ENCODE peak calls at places on chromosome 20, in six cellular contexts. One of them, this sample, is unnamed. For H3K4me1, the result is how much of the 10 kb centered on the place peaks cover.

GRCh38 chr20:10524643-10525042 is 89.5 kb downstream of the SLX4IP start:
- DNase-seq in IMR-90: no peak
- DNase-seq in psoas muscle: no peak
- DNase-seq in Peyer's patch: no peak
- DNase-seq in lower lobe of right lung: no peak
- DNase-seq in PC-3: peak
- DNase-seq in this sample: no peak

GRCh38 chr20:3277686-3278465 is 38.9 kb upstream of the SLC4A11 start:
- DNase-seq in lower lobe of right lung: no peak
- DNase-seq in Peyer's patch: no peak
- DNase-seq in PC-3: no peak
- DNase-seq in psoas muscle: no peak
- DNase-seq in IMR-90: no peak
- DNase-seq in this sample: no peak

GRCh38 chr20:61424628-61425420 is 172.8 kb downstream of the CDH4 start:
- DNase-seq in IMR-90: no peak
- DNase-seq in lower lobe of right lung: no peak
- DNase-seq in psoas muscle: no peak
- DNase-seq in PC-3: no peak
- DNase-seq in Peyer's patch: no peak
- DNase-seq in this sample: no peak

GRCh38 chr20:52552181-52552872 is 360.7 kb upstream of the ZFP64 start:
- DNase-seq in psoas muscle: no peak
- DNase-seq in Peyer's patch: no peak
- DNase-seq in lower lobe of right lung: no peak
- DNase-seq in PC-3: peak
- DNase-seq in IMR-90: peak
- DNase-seq in this sample: no peak

GRCh38 chr20:25511183-25511582 is 74.1 kb downstream of the NINL start:
- DNase-seq in psoas muscle: no peak
- DNase-seq in IMR-90: no peak
- DNase-seq in lower lobe of right lung: no peak
- DNase-seq in Peyer's patch: no peak
- DNase-seq in PC-3: no peak
- DNase-seq in this sample: no peak

GRCh38 chr20:11214281-11214680 is 540.5 kb upstream of the JAG1 start:
- DNase-seq in IMR-90: no peak
- DNase-seq in PC-3: no peak
- DNase-seq in lower lobe of right lung: no peak
- DNase-seq in Peyer's patch: no peak
- DNase-seq in psoas muscle: no peak
- DNase-seq in this sample: no peak

GRCh38 chr20:23217023-23217422 is 130.9 kb upstream of the CD93 start:
- DNase-seq in PC-3: no peak
- DNase-seq in IMR-90: no peak
- DNase-seq in psoas muscle: no peak
- DNase-seq in Peyer's patch: no peak
- DNase-seq in lower lobe of right lung: no peak
- DNase-seq in this sample: no peak

GRCh38 chr20:22499475-22500174 is 84.7 kb downstream of the FOXA2 start:
- DNase-seq in Peyer's patch: no peak
- DNase-seq in PC-3: no peak
- DNase-seq in IMR-90: no peak
- DNase-seq in lower lobe of right lung: no peak
- DNase-seq in psoas muscle: no peak
- DNase-seq in this sample: no peak

GRCh38 chr20:51374961-51375360 is 167.6 kb downstream of the NFATC2 start:
- DNase-seq in Peyer's patch: no peak
- DNase-seq in psoas muscle: no peak
- DNase-seq in IMR-90: no peak
- DNase-seq in PC-3: no peak
- DNase-seq in lower lobe of right lung: no peak
- DNase-seq in this sample: no peak

GRCh38 chr20:36149469-36149868 is 5.1 kb upstream of the EPB41L1 start:
- DNase-seq in psoas muscle: peak
- DNase-seq in lower lobe of right lung: no peak
- DNase-seq in Peyer's patch: no peak
- DNase-seq in IMR-90: no peak
- DNase-seq in PC-3: no peak
- DNase-seq in this sample: peak

GRCh38 chr20:19964289-19965263 is 52.6 kb upstream of the NAA20 start:
- DNase-seq in lower lobe of right lung: peak
- DNase-seq in PC-3: peak
- DNase-seq in Peyer's patch: peak
- DNase-seq in IMR-90: peak
- DNase-seq in psoas muscle: peak
- DNase-seq in this sample: peak

GRCh38 chr20:51695574-51696303 is 72.5 kb downstream of the ATP9A start:
- DNase-seq in psoas muscle: no peak
- DNase-seq in PC-3: peak
- DNase-seq in IMR-90: peak
- DNase-seq in Peyer's patch: no peak
- DNase-seq in lower lobe of right lung: no peak
- DNase-seq in this sample: no peak

GRCh38 chr20:3210346-3210745 is 1.0 kb downstream of the ITPA start:
- DNase-seq in IMR-90: no peak
- DNase-seq in psoas muscle: no peak
- DNase-seq in lower lobe of right lung: no peak
- DNase-seq in PC-3: no peak
- DNase-seq in Peyer's patch: no peak
- DNase-seq in this sample: no peak

GRCh38 chr20:23163562-23163961 is 77.4 kb upstream of the CD93 start:
- DNase-seq in psoas muscle: no peak
- DNase-seq in IMR-90: no peak
- DNase-seq in PC-3: no peak
- DNase-seq in Peyer's patch: no peak
- DNase-seq in lower lobe of right lung: no peak
- DNase-seq in this sample: peak

GRCh38 chr20:8218861-8219260 is 86.8 kb downstream of the PLCB1 start:
- DNase-seq in Peyer's patch: no peak
- DNase-seq in PC-3: peak
- DNase-seq in lower lobe of right lung: no peak
- DNase-seq in IMR-90: peak
- DNase-seq in psoas muscle: no peak
- DNase-seq in this sample: no peak

GRCh38 chr20:1671891-1672669 is 14.5 kb upstream of the SIRPG start:
- DNase-seq in lower lobe of right lung: no peak
- DNase-seq in psoas muscle: no peak
- DNase-seq in Peyer's patch: no peak
- DNase-seq in IMR-90: no peak
- DNase-seq in PC-3: no peak
- DNase-seq in this sample: no peak

GRCh38 chr20:52105573-52106422 is 85.8 kb downstream of the ZFP64 start:
- DNase-seq in lower lobe of right lung: no peak
- DNase-seq in psoas muscle: no peak
- DNase-seq in IMR-90: peak
- DNase-seq in Peyer's patch: no peak
- DNase-seq in PC-3: peak
- DNase-seq in this sample: no peak

GRCh38 chr20:48722737-48723191 is 105.0 kb downstream of the PREX1 start:
- DNase-seq in lower lobe of right lung: no peak
- DNase-seq in IMR-90: no peak
- DNase-seq in psoas muscle: no peak
- DNase-seq in Peyer's patch: peak
- DNase-seq in PC-3: peak
- DNase-seq in this sample: no peak

GRCh38 chr20:33148040-33148439 is 19.9 kb upstream of the BPIFA2 start:
- DNase-seq in Peyer's patch: no peak
- DNase-seq in psoas muscle: no peak
- DNase-seq in lower lobe of right lung: no peak
- DNase-seq in IMR-90: no peak
- DNase-seq in PC-3: no peak
- DNase-seq in this sample: no peak

GRCh38 chr20:58893355-58894151 is 41.0 kb downstream of the GNAS start:
- DNase-seq in Peyer's patch: no peak
- DNase-seq in IMR-90: peak
- DNase-seq in lower lobe of right lung: no peak
- DNase-seq in PC-3: no peak
- DNase-seq in psoas muscle: no peak
- DNase-seq in this sample: no peak

GRCh38 chr20:15333170-15333569 is 995.8 kb upstream of the FLRT3 start:
- DNase-seq in psoas muscle: no peak
- DNase-seq in Peyer's patch: no peak
- DNase-seq in lower lobe of right lung: no peak
- DNase-seq in PC-3: no peak
- DNase-seq in IMR-90: no peak
- DNase-seq in this sample: no peak

GRCh38 chr20:2206957-2207769 is 88.6 kb upstream of the TGM3 start:
- DNase-seq in psoas muscle: peak
- DNase-seq in lower lobe of right lung: peak
- DNase-seq in Peyer's patch: peak
- DNase-seq in IMR-90: peak
- DNase-seq in PC-3: peak
- DNase-seq in this sample: peak

GRCh38 chr20:58389968-58390658 is 1.1 kb downstream of the VAPB start:
- DNase-seq in PC-3: no peak
- DNase-seq in lower lobe of right lung: no peak
- DNase-seq in IMR-90: no peak
- DNase-seq in psoas muscle: no peak
- DNase-seq in Peyer's patch: no peak
- DNase-seq in this sample: no peak

GRCh38 chr20:50579511-50579910 is 69.3 kb downstream of the PTPN1 start:
- DNase-seq in IMR-90: no peak
- DNase-seq in PC-3: no peak
- DNase-seq in Peyer's patch: no peak
- DNase-seq in psoas muscle: no peak
- DNase-seq in lower lobe of right lung: peak
- DNase-seq in this sample: no peak

GRCh38 chr20:48006036-48006833 is 221.0 kb upstream of the SULF2 start:
- DNase-seq in lower lobe of right lung: no peak
- DNase-seq in psoas muscle: no peak
- DNase-seq in Peyer's patch: peak
- DNase-seq in PC-3: peak
- DNase-seq in IMR-90: no peak
- DNase-seq in this sample: no peak

GRCh38 chr20:14412102-14412501 is 74.7 kb upstream of the FLRT3 start:
- DNase-seq in Peyer's patch: no peak
- DNase-seq in PC-3: no peak
- DNase-seq in lower lobe of right lung: no peak
- DNase-seq in psoas muscle: no peak
- DNase-seq in IMR-90: no peak
- DNase-seq in this sample: no peak

GRCh38 chr20:58778774-58779173 is 71.9 kb downstream of the GNAS-AS1 start:
- DNase-seq in psoas muscle: no peak
- DNase-seq in PC-3: no peak
- DNase-seq in IMR-90: no peak
- DNase-seq in lower lobe of right lung: no peak
- DNase-seq in Peyer's patch: no peak
- DNase-seq in this sample: no peak

GRCh38 chr20:63278661-63279060 is 6.0 kb downstream of the ARFGAP1 start:
- DNase-seq in IMR-90: no peak
- DNase-seq in PC-3: no peak
- DNase-seq in Peyer's patch: no peak
- DNase-seq in psoas muscle: no peak
- DNase-seq in lower lobe of right lung: no peak
- DNase-seq in this sample: no peak
- H3K4me1 ChIP-seq in IMR-90: under half
- H3K4me1 ChIP-seq in PC-3: under half
- H3K4me1 ChIP-seq in Peyer's patch: under half
- H3K4me1 ChIP-seq in psoas muscle: under half
- H3K4me1 ChIP-seq in lower lobe of right lung: under half
- H3K4me1 ChIP-seq in this sample: under half

DNA sequence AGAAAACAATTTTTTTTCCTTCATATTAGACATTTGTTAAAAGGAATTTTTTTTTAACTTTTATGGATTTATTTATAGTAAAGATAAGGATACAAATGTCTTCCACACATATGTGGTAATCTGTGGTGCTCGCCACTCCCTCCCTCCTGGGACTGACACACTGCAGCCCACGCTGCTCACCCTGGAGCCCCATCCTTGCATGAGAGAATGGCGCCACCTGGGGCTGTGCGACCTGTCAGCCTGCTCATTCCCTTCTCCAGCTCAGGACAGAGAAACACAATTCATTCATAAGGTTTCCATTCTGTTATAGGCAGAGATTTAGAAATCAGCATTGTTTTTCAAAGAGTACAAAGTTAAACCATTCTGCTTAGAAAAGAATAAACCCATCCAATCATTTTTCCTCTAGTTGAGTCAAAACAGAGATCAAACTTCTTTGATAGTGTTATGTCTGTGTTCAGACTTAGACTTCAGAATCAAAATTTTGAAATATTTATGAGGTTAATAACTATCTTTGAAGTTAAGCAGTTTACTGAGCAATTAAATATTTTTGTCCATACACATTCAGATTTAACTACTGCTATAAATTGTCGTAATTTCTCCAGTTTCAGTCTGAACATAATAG is 42.8 kb upstream of the DYNLRB1 start:
- DNase-seq in PC-3: peak
- DNase-seq in lower lobe of right lung: no peak
- DNase-seq in IMR-90: peak
- DNase-seq in psoas muscle: peak
- DNase-seq in Peyer's patch: no peak
- DNase-seq in this sample: peak
- TF ChIP-seq CTCF in PC-3: peak
- TF ChIP-seq CTCF in lower lobe of right lung: peak
- TF ChIP-seq CTCF in IMR-90: peak
- TF ChIP-seq CTCF in psoas muscle: peak
- TF ChIP-seq CTCF in Peyer's patch: no peak
- TF ChIP-seq CTCF in this sample: peak

DNA sequence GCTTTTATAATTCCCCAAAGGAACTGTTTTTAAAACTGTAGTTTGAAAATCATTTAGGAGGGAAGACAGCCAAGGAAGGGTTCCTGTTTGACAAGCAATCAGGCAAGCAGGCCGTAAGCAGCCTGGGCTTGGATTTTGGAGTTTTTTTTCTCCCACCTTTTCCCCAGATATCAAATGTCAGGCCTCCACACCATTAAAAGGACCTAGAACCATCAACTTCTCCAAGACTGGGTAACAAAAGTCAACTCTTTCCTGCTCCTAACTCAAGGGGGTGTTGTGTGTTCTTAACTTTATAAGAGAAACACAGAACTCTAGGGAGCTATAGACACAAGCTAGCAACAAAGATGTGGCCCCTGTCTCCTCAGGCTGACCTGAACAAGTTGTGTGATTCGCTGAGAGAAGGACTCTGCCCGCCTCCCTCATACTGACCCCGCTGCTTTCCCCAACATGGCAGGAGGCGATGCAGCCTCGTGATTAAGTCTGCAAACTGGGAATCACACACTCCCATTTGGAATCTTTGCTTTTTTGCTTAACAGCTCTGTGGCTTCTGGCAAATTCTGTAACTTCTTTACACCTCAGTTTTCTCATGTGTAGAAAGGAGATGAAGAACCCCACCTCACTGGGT is 146.5 kb downstream of the BCAS1 start:
- DNase-seq in lower lobe of right lung: no peak
- DNase-seq in psoas muscle: no peak
- DNase-seq in IMR-90: no peak
- DNase-seq in PC-3: no peak
- DNase-seq in Peyer's patch: peak
- DNase-seq in this sample: no peak
- H3K4me1 ChIP-seq in lower lobe of right lung: under half
- H3K4me1 ChIP-seq in psoas muscle: under half
- H3K4me1 ChIP-seq in IMR-90: under half
- H3K4me1 ChIP-seq in PC-3: under half
- H3K4me1 ChIP-seq in Peyer's patch: under half
- H3K4me1 ChIP-seq in this sample: under half

DNA sequence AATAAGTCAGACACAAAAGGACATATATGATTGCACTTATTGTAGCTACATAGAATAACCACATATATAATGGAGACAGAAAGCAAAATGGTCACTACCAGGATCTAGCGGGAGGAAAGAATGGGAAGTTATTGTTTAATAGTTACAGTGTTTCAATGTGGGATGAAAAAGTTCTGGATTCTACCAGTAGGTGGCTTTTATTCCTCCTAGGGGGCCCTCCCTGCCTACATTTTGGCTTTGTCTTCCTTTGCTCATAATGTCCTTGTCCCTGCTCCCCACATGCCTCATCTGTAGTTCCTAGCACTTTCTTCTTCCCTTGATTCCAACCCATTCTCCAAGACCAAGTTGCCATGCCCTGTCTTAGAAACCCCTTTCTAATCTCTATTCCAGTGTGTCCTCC is 16.3 kb downstream of the ZNF133 start:
- DNase-seq in Peyer's patch: no peak
- DNase-seq in PC-3: peak
- DNase-seq in IMR-90: no peak
- DNase-seq in lower lobe of right lung: no peak
- DNase-seq in psoas muscle: no peak
- DNase-seq in this sample: no peak
- TF ChIP-seq CTCF in Peyer's patch: no peak
- TF ChIP-seq CTCF in PC-3: peak
- TF ChIP-seq CTCF in IMR-90: no peak
- TF ChIP-seq CTCF in lower lobe of right lung: no peak
- TF ChIP-seq CTCF in psoas muscle: no peak
- TF ChIP-seq CTCF in this sample: no peak